ENCODE peak calls at places on chromosomes 1 and 21, in nine cellular contexts. F is HS-27A; O is OCI-LY7; H is GDM1; A is HT1080; G is substantia nigra; J is AG08395; X is HFFc6; M is activated T-helper 1 cell treated with anti-CD3 and anti-CD28 coated beads, Interleukin-2, amount 50 U/mL, for 16 hours. Q is an unnamed sample.

GRCh38 chr1:227934476-227935313 is 13.0 kb downstream of the WNT9A start:
- DNase-seq in F (no peak), O (no peak), H (peak), A (peak), G (no peak), J (peak), X (peak), M (peak), Q (peak)

GRCh38 chr21:35529141-35529863 is 480.2 kb upstream of the RUNX1 start:
- DNase-seq in F (no peak), O (peak), H (no peak), A (no peak), G (no peak), J (no peak), X (no peak), M (no peak), Q (peak)

GRCh38 chr1:186500804-186501203 is 39.9 kb upstream of the PDC start:
- DNase-seq in F (no peak), O (no peak), H (no peak), A (no peak), G (no peak), J (no peak), X (no peak), M (no peak), Q (no peak)

GRCh38 chr1:233304489-233305102 is 9.1 kb upstream of the PCNX2 start:
- DNase-seq in F (no peak), O (peak), H (no peak), A (peak), G (no peak), J (peak), X (peak), M (no peak), Q (peak)

GRCh38 chr1:16628361-16629111 is 15.2 kb upstream of the NBPF1 start:
- DNase-seq in F (no peak), O (no peak), H (no peak), A (no peak), G (no peak), J (no peak), X (no peak), M (no peak), Q (no peak)

GRCh38 chr1:181064702-181065101 is 23.8 kb upstream of the IER5 start:
- DNase-seq in F (no peak), O (no peak), H (no peak), A (no peak), G (no peak), J (no peak), X (no peak), M (no peak), Q (no peak)

GRCh38 chr1:18440385-18441226 is 40.1 kb upstream of the KLHDC7A start:
- DNase-seq in F (no peak), O (no peak), H (no peak), A (no peak), G (no peak), J (no peak), X (no peak), M (no peak), Q (no peak)

GRCh38 chr21:33203371-33203724 is 26.4 kb upstream of the IFNAR2 start:
- DNase-seq in F (no peak), O (no peak), H (no peak), A (no peak), G (no peak), J (no peak), X (no peak), M (no peak), Q (no peak)

GRCh38 chr1:45979074-45979777 is 153.2 kb downstream of the PIK3R3 start:
- DNase-seq in F (no peak), O (no peak), H (no peak), A (no peak), G (no peak), J (no peak), X (no peak), M (no peak), Q (no peak)

GRCh38 chr1:204791453-204792366 is 79.0 kb upstream of the NFASC start:
- DNase-seq in F (no peak), O (peak), H (peak), A (peak), G (peak), J (peak), X (peak), M (peak), Q (peak)

GRCh38 chr1:58966103-58966916 is 182.5 kb upstream of the JUN start:
- DNase-seq in F (no peak), O (peak), H (no peak), A (no peak), G (no peak), J (no peak), X (no peak), M (no peak), Q (no peak)

GRCh38 chr1:24984300-24984699 is 54.2 kb upstream of the RUNX3 start:
- DNase-seq in F (no peak), O (no peak), H (no peak), A (no peak), G (no peak), J (no peak), X (no peak), M (no peak), Q (no peak)

GRCh38 chr1:167794043-167794442 is 72.3 kb downstream of the MPZL1 start:
- DNase-seq in F (no peak), O (no peak), H (no peak), A (no peak), G (no peak), J (no peak), X (no peak), M (no peak), Q (no peak)

GRCh38 chr1:181347495-181348390 is 135.6 kb upstream of the CACNA1E start:
- DNase-seq in F (no peak), O (no peak), H (no peak), A (no peak), G (peak), J (no peak), X (no peak), M (no peak), Q (no peak)

GRCh38 chr1:218585565-218586184 is 240.5 kb downstream of the TGFB2 start:
- DNase-seq in F (peak), O (no peak), H (no peak), A (peak), G (no peak), J (no peak), X (peak), M (no peak), Q (peak)

GRCh38 chr1:168285419-168285790 is 4.7 kb downstream of the TBX19 start:
- DNase-seq in F (no peak), O (no peak), H (no peak), A (peak), G (no peak), J (no peak), X (no peak), M (no peak), Q (no peak)

GRCh38 chr1:153251087-153251486 is 8.4 kb upstream of the LORICRIN start:
- DNase-seq in F (no peak), O (no peak), H (no peak), A (no peak), G (no peak), J (no peak), X (no peak), M (no peak), Q (no peak)

GRCh38 chr1:160354388-160354985 is 11.3 kb downstream of the NCSTN start:
- DNase-seq in F (no peak), O (peak), H (no peak), A (peak), G (peak), J (peak), X (no peak), M (no peak), Q (peak)

GRCh38 chr1:11707621-11708276 is 16.2 kb downstream of the DRAXIN start:
- DNase-seq in F (no peak), O (no peak), H (no peak), A (no peak), G (peak), J (no peak), X (no peak), M (no peak), Q (no peak)

GRCh38 chr1:185170291-185170848 is 13.4 kb downstream of the SWT1 start:
- DNase-seq in F (no peak), O (peak), H (peak), A (peak), G (peak), J (peak), X (peak), M (no peak), Q (peak)

GRCh38 chr1:202888507-202889360 is at the start of gene RABIF:
- DNase-seq in F (peak), O (peak), H (peak), A (peak), G (peak), J (peak), X (peak), M (peak), Q (peak)

GRCh38 chr1:112522621-112523020 is 13.9 kb downstream of the WNT2B start:
- DNase-seq in F (peak), O (no peak), H (no peak), A (peak), G (no peak), J (peak), X (peak), M (no peak), Q (peak)

GRCh38 chr1:47181955-47182680 is 7.7 kb downstream of the PDZK1IP1 start:
- DNase-seq in F (no peak), O (no peak), H (no peak), A (peak), G (no peak), J (no peak), X (no peak), M (no peak), Q (peak)

GRCh38 chr1:152189657-152190442 is 30.8 kb upstream of the RPTN start:
- DNase-seq in F (no peak), O (peak), H (peak), A (peak), G (peak), J (peak), X (peak), M (peak), Q (peak)

GRCh38 chr1:31031330-31032143 is 34.0 kb downstream of the PUM1 start:
- DNase-seq in F (no peak), O (no peak), H (no peak), A (no peak), G (no peak), J (no peak), X (no peak), M (no peak), Q (no peak)

GRCh38 chr1:50265790-50266314 is 157.1 kb downstream of the ELAVL4 start:
- DNase-seq in F (no peak), O (no peak), H (no peak), A (no peak), G (no peak), J (peak), X (no peak), M (no peak), Q (no peak)

GRCh38 chr1:42484382-42484781 is 21.3 kb downstream of the CCDC30 start:
- DNase-seq in F (peak), O (no peak), H (no peak), A (peak), G (no peak), J (peak), X (peak), M (no peak), Q (peak)

GRCh38 chr1:109243860-109244552 is 5.3 kb upstream of the CELSR2 start:
- DNase-seq in F (no peak), O (no peak), H (no peak), A (no peak), G (no peak), J (no peak), X (no peak), M (no peak), Q (no peak)

GRCh38 chr1:203129501-203130231 is 2.1 kb downstream of the ADORA1 start:
- DNase-seq in F (no peak), O (no peak), H (no peak), A (no peak), G (peak), J (no peak), X (no peak), M (no peak), Q (no peak)

GRCh38 chr1:14699596-14699995 is 101.1 kb downstream of the KAZN start:
- DNase-seq in F (no peak), O (no peak), H (no peak), A (no peak), G (no peak), J (no peak), X (no peak), M (no peak), Q (no peak)

GRCh38 chr1:15231714-15232201 is 15.3 kb upstream of the FHAD1 start:
- DNase-seq in F (no peak), O (no peak), H (no peak), A (no peak), G (no peak), J (no peak), X (no peak), M (no peak), Q (no peak)

GRCh38 chr1:22431965-22432364 is 19.7 kb upstream of the ZBTB40 start:
- DNase-seq in F (no peak), O (peak), H (no peak), A (no peak), G (no peak), J (no peak), X (no peak), M (no peak), Q (no peak)